ENCODE peak calls at places on chromosomes 5 and 9, in ten cellular contexts. F is amniotic stem cell; E is HEK293T; C is activated CD4-positive, alpha-beta T cell treated with anti-CD3 and anti-CD28 coated beads, Interleukin-2, amount 50 U/mL, for 24 hours; I is effector CD4-positive, alpha-beta T cell; Q is GM20000; T is fibroblast of lung; S is HS-5; J is hepatic stellate cell; D is GM12891. Z is an unnamed sample.

GRCh38 chr5:146706321-146706972 is 172.1 kb downstream of the PPP2R2B start:
- DNase-seq in F (no peak), I (no peak), Q (no peak), E (peak), J (no peak), C (no peak), D (no peak), S (no peak), T (no peak), Z (no peak)

GRCh38 chr5:69075522-69076169 is 18.2 kb upstream of the SLC30A5 start:
- DNase-seq in I (no peak), F (no peak), Q (no peak), E (no peak), S (no peak), T (no peak), D (no peak), J (no peak), C (no peak), Z (no peak)

GRCh38 chr9:101311759-101312420 is 72.9 kb downstream of the BAAT start:
- DNase-seq in J (peak), D (peak), S (peak), Q (peak), T (peak), C (peak), F (peak), I (peak), E (peak), Z (no peak)

GRCh38 chr5:111730659-111731382 is 26.2 kb downstream of the NREP start:
- DNase-seq in Q (no peak), E (no peak), T (no peak), I (no peak), J (no peak), S (no peak), D (no peak), C (no peak), F (no peak), Z (no peak)

GRCh38 chr5:154723740-154724505 is 31.3 kb upstream of the LARP1 start:
- DNase-seq in Q (no peak), E (no peak), F (no peak), I (no peak), D (no peak), T (peak), S (no peak), J (no peak), C (no peak), Z (no peak)

GRCh38 chr5:57780306-57780958 is 297.8 kb upstream of the ACTBL2 start:
- DNase-seq in J (no peak), I (no peak), F (no peak), D (no peak), T (peak), C (no peak), Q (no peak), S (no peak), E (no peak), Z (no peak)

GRCh38 chr9:120723547-120723946 is 9.3 kb upstream of the MEGF9 start:
- DNase-seq in C (no peak), Q (no peak), E (no peak), F (no peak), J (no peak), T (peak), D (no peak), S (no peak), I (no peak), Z (no peak)

GRCh38 chr5:52842111-52842510 is 54.4 kb downstream of the ITGA1 start:
- DNase-seq in I (no peak), F (no peak), T (no peak), C (no peak), S (no peak), E (no peak), D (no peak), J (no peak), Q (no peak), Z (no peak)

GRCh38 chr9:81083062-81083461 is 606.3 kb downstream of the TLE1 start:
- DNase-seq in C (no peak), T (peak), J (peak), I (no peak), D (no peak), Q (no peak), S (no peak), E (peak), F (no peak), Z (no peak)

GRCh38 chr9:16214677-16215076 is 655.8 kb downstream of the BNC2 start:
- DNase-seq in Q (no peak), J (no peak), E (no peak), I (no peak), C (no peak), S (no peak), D (no peak), F (no peak), T (no peak), Z (no peak)

GRCh38 chr9:127763918-127764384 is 14.5 kb downstream of the SH2D3C start:
- DNase-seq in C (no peak), S (no peak), E (no peak), D (no peak), I (no peak), F (no peak), T (no peak), Q (no peak), J (peak), Z (no peak)

GRCh38 chr5:76204191-76204590 is 121.0 kb downstream of the SV2C start:
- DNase-seq in D (no peak), E (no peak), T (no peak), F (no peak), C (no peak), I (no peak), J (no peak), Q (no peak), S (no peak), Z (no peak)

GRCh38 chr9:89723696-89724095 is 118.9 kb downstream of the GADD45G start:
- DNase-seq in D (no peak), J (no peak), Q (no peak), S (no peak), F (no peak), T (peak), I (no peak), C (no peak), E (no peak), Z (no peak)

GRCh38 chr5:139877129-139877597 is 81.6 kb downstream of the PSD2 start:
- DNase-seq in C (no peak), J (no peak), F (no peak), D (no peak), I (no peak), Q (no peak), S (no peak), E (no peak), T (no peak), Z (no peak)

GRCh38 chr5:134840811-134841210 is 5.0 kb upstream of the C5orf24 start:
- DNase-seq in T (no peak), D (no peak), C (no peak), I (no peak), E (no peak), S (no peak), Q (no peak), F (no peak), J (no peak), Z (no peak)

GRCh38 chr9:136016882-136017812 is 56.0 kb upstream of the UBAC1 start:
- DNase-seq in J (no peak), C (no peak), T (no peak), E (no peak), I (no peak), S (no peak), F (no peak), D (no peak), Q (no peak), Z (peak)

GRCh38 chr9:131755541-131756198 is 15.8 kb upstream of the RAPGEF1 start:
- DNase-seq in J (peak), C (peak), I (peak), T (peak), F (peak), D (no peak), Q (peak), E (peak), S (no peak), Z (peak)

GRCh38 chr5:132265336-132266030 is 8.0 kb downstream of the PDLIM4 start:
- DNase-seq in F (peak), I (no peak), Q (peak), E (no peak), D (no peak), S (peak), J (peak), C (no peak), T (peak), Z (peak)

GRCh38 chr5:79793304-79793703 is 103.7 kb downstream of the CMYA5 start:
- DNase-seq in T (peak), F (no peak), Q (no peak), E (no peak), D (no peak), C (no peak), S (no peak), J (no peak), I (no peak), Z (no peak)

GRCh38 chr5:54717870-54718269 is 200.3 kb downstream of the SNX18 start:
- DNase-seq in I (no peak), J (no peak), Q (peak), T (no peak), D (no peak), F (no peak), E (no peak), S (no peak), C (no peak), Z (no peak)

GRCh38 chr5:60463179-60463868 is 236.6 kb downstream of the DEPDC1B start:
- DNase-seq in T (peak), D (no peak), J (peak), S (no peak), I (no peak), E (no peak), Q (no peak), C (no peak), F (no peak), Z (no peak)

GRCh38 chr5:140785905-140786686 is at the start of gene PCDHA1:
- DNase-seq in D (no peak), S (no peak), I (no peak), C (no peak), Q (no peak), J (no peak), T (no peak), F (no peak), E (peak), Z (no peak)

GRCh38 chr5:84693256-84693655 is 308.6 kb upstream of the EDIL3 start:
- DNase-seq in T (peak), I (no peak), Q (no peak), D (no peak), S (no peak), F (no peak), C (no peak), J (no peak), E (no peak), Z (no peak)

GRCh38 chr9:96015876-96016686 is 140.6 kb downstream of the ERCC6L2 start:
- DNase-seq in J (no peak), S (no peak), I (no peak), F (no peak), T (peak), Q (peak), C (no peak), D (no peak), E (no peak), Z (no peak)

GRCh38 chr5:102018690-102019089 is 277.4 kb downstream of the SLCO4C1 start:
- DNase-seq in T (no peak), D (no peak), J (no peak), I (no peak), F (no peak), Q (no peak), C (no peak), S (no peak), E (no peak), Z (peak)

GRCh38 chr9:581673-582497 is 259.6 kb upstream of the DMRT1 start:
- DNase-seq in E (no peak), F (no peak), Q (peak), S (no peak), I (no peak), J (no peak), T (no peak), D (no peak), C (no peak), Z (no peak)

GRCh38 chr5:167412506-167412905 is 878.9 kb upstream of the WWC1 start:
- DNase-seq in Q (no peak), F (no peak), E (no peak), C (no peak), D (no peak), I (no peak), S (peak), J (no peak), T (no peak), Z (no peak)

GRCh38 chr9:33751536-33752129 is 43.7 kb upstream of the PRSS3 start:
- DNase-seq in F (no peak), E (no peak), C (no peak), S (no peak), I (no peak), D (no peak), J (no peak), T (no peak), Q (no peak), Z (peak)

Z was measured in left colon.